ENCODE peak calls at places on chromosome 16, in seven cellular contexts. W is HCT116, X is H1, H is K562, O is GM12878, J is SK-N-SH, G is HepG2. C is an unnamed sample.

GRCh38 chr16:80233097-80233835 is 307.5 kb upstream of the DYNLRB2 start:
- DNase-seq in X (no peak), W (no peak), O (no peak), G (peak), J (peak), H (no peak), C (no peak)

GRCh38 chr16:50261707-50262235 is 4.6 kb upstream of the ADCY7 start:
- DNase-seq in X (no peak), W (no peak), H (no peak), J (no peak), G (peak), O (no peak), C (no peak)

GRCh38 chr16:78570409-78571141 is 471.1 kb downstream of the WWOX start:
- DNase-seq in G (no peak), H (no peak), X (no peak), W (no peak), J (no peak), O (no peak), C (no peak)

GRCh38 chr16:47413041-47413440 is 47.8 kb downstream of the ITFG1 start:
- DNase-seq in H (no peak), O (no peak), J (no peak), X (no peak), W (no peak), G (no peak), C (no peak)

GRCh38 chr16:12344577-12345343 is 368.2 kb downstream of the SNX29 start:
- DNase-seq in J (no peak), O (no peak), H (no peak), G (no peak), W (no peak), X (no peak), C (no peak)

GRCh38 chr16:3022697-3023414 is 886 bp downstream of the HCFC1R1 start:
- DNase-seq in H (no peak), J (no peak), X (peak), G (no peak), O (no peak), W (no peak), C (no peak)

GRCh38 chr16:56729351-56729735 is 586 bp upstream of the NUP93 start:
- DNase-seq in G (no peak), J (no peak), O (no peak), W (no peak), X (no peak), H (peak), C (no peak)

GRCh38 chr16:64290461-64290860 is 831.4 kb downstream of the CDH11 start:
- DNase-seq in W (no peak), H (no peak), O (no peak), X (no peak), J (no peak), G (no peak), C (no peak)

GRCh38 chr16:13909872-13910303 is 10.1 kb upstream of the ERCC4 start:
- DNase-seq in W (no peak), X (no peak), J (no peak), H (no peak), O (no peak), G (peak), C (peak)

GRCh38 chr16:17972460-17972943 is 364.0 kb downstream of the NPIPA8 start:
- DNase-seq in H (no peak), W (no peak), X (no peak), J (peak), G (no peak), O (no peak), C (no peak)

GRCh38 chr16:4351880-4352279 is 759 bp upstream of the PAM16 start:
- DNase-seq in W (no peak), H (peak), J (no peak), O (no peak), G (peak), X (no peak), C (no peak)

GRCh38 chr16:90008708-90009145 is 10.5 kb downstream of the DBNDD1 start:
- DNase-seq in G (no peak), J (no peak), W (no peak), X (no peak), H (no peak), O (no peak), C (no peak)

GRCh38 chr16:3570420-3571062 is 6.7 kb downstream of the NLRC3 start:
- DNase-seq in X (no peak), G (peak), O (no peak), W (peak), J (no peak), H (no peak), C (no peak)

GRCh38 chr16:28537076-28537475 is 1.7 kb downstream of the NUPR1 start:
- DNase-seq in H (no peak), O (no peak), W (no peak), J (no peak), G (peak), X (no peak), C (no peak)

GRCh38 chr16:24931091-24931490 is 84.1 kb downstream of the ARHGAP17 start:
- DNase-seq in W (no peak), H (no peak), O (no peak), G (no peak), J (no peak), X (no peak), C (no peak)

GRCh38 chr16:24925163-24925562 is 79.4 kb downstream of the SLC5A11 start:
- DNase-seq in W (no peak), J (no peak), X (no peak), G (peak), H (no peak), O (no peak), C (no peak)

GRCh38 chr16:24935336-24935735 is 79.8 kb downstream of the ARHGAP17 start:
- DNase-seq in X (no peak), H (no peak), J (no peak), G (no peak), W (no peak), O (no peak), C (no peak)

GRCh38 chr16:24930440-24930839 is 84.7 kb downstream of the SLC5A11 start:
- DNase-seq in H (no peak), G (no peak), O (no peak), W (no peak), X (no peak), J (no peak), C (no peak)

DNA sequence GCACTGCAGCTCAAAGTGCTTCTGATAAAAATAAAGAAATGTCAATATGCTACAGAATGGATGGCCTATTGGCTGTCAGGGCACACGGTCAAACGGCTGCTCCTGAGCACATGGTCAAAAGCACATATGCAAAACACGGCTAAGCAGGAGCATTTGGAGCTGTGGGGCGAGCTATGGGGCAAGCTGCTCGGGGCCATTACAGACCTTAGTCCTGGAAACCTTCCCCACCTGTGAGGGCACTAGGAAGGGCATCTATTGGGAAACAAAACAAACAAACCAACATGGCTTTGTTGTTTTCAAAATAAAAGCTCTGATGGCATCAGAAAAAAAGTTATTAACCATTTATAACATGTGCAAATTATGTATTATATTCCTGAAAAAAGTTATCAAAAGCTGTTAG is 83.6 kb downstream of the SLC5A11 start:
- DNase-seq in H (no peak), X (no peak), J (no peak), O (no peak), G (no peak), W (no peak), C (no peak)
- TF ChIP-seq JUND in H (no peak), X (no peak), J (no peak), O (no peak), G (no peak), W (no peak), C (no peak)

DNA sequence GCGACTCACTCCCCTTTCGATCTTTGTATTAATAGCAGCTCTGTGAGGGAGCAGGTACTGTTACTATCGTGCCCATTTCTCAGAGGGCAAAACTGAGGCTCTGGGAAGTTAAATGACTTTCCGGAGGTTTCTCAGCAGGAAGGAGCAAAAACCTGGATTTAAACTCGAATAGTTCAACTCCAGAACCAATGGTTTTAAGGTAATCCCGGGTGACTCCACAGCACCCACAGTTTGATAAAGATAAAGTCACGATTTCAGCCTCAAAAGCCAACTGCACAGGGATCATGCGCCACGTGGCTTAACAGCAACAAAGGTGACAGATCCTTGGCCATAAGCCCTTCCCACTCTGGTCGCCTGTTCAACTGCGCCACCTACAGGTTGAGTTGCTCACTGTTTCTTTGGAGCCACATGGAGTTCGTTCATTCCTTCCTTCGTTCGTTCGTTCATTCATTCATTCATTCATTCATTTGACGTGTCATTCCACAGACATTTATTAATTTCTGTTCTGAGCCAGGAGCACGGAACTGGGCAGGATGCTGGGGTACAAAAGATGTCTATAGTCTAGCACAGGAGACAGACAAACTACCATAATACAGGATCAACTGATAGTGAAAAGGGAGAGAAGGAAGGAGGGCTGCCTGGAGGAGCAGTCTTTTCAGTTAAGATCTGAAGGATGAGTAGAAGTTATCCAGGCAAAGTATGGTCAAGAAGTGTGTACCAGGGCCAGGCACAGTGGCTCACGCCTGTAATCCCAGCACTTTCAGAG is 134.8 kb downstream of the HS3ST2 start:
- DNase-seq in G (peak), W (peak), H (peak), J (peak), O (peak), X (peak), C (peak)
- TF ChIP-seq JUND in G (no peak), W (no peak), H (no peak), J (no peak), O (no peak), X (no peak), C (no peak)

DNA sequence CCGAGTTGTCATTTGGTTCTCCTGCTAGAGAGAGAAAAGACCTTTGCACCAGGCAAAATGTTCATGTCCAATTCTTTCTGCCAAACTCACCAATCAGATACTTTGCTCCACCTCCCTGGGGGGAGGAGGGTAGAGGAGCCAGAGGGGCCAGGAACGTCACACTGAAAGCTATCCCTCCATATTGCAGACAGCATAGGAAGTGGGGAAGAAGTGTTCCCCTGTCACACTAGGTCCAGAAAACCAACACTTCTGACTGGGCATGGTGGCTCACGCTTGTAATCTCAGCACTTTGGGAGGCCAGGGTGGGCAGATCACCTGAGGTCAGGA is 9.5 kb downstream of the HSD17B2 start:
- DNase-seq in J (no peak), O (no peak), G (peak), X (no peak), W (no peak), H (no peak), C (peak)
- TF ChIP-seq JUND in J (no peak), O (no peak), G (no peak), X (no peak), W (no peak), H (no peak), C (no peak)

GRCh38 chr16:84596161-84596560 is 21.7 kb downstream of the COTL1 start:
- DNase-seq in W (no peak), X (no peak), H (no peak), J (no peak), G (no peak), O (no peak), C (no peak)

GRCh38 chr16:84594725-84595038 is 23.2 kb downstream of the COTL1 start:
- DNase-seq in J (no peak), G (no peak), W (no peak), H (no peak), O (no peak), X (peak), C (no peak)

GRCh38 chr16:84595052-84595481 is 22.8 kb downstream of the COTL1 start:
- DNase-seq in X (no peak), J (no peak), H (no peak), W (no peak), O (no peak), G (no peak), C (no peak)

GRCh38 chr16:84592718-84593117 is 25.2 kb downstream of the COTL1 start:
- DNase-seq in X (no peak), O (no peak), G (no peak), H (peak), W (no peak), J (no peak), C (no peak)

DNA sequence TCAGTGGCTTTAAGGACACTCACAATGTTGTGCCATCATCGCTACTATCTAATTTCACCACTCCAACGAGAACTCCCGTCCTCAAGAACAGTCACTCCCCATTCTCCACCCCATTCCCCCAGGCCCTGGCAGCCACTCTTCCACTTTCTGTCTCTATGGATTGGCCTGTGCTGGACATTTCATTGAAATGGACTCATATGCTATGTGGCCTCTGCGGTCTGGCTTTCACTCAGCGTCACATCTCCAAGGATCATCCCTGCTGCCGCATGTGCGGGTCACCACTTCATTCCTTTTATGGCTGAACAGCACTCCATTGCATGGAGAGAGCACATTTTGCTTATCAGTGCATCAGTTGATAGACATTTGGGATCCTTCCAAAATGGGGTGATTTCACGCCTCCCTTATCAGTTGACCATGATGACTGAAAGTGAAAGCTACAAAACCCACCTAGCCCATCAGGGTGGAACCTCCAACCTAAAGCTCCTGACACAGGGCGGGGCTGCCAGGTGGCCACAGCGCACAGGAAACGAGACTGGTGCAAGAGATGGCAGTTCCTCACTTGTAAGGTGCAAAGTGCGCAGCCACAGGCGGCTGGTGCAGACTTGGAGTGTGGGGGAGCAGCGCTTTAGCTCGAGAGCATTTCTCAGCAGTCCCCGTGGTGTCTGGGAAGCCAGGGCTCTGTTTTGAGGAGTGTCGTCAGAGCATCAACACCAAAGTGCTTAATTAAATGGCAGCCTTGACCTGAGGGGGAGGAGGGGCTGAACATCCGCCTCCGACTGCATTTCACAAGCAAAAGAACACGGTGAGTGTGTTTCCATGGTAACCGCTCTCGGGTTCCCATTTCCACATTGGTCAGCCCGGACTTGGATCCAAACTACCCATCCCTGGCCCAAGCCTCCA is 23.8 kb downstream of the COTL1 start:
- DNase-seq in X (no peak), G (peak), O (peak), J (peak), W (no peak), H (peak), C (no peak)
- TF ChIP-seq JUND in X (no peak), G (no peak), O (peak), J (no peak), W (no peak), H (peak), C (no peak)

GRCh38 chr16:10255728-10256127 is 73.5 kb upstream of the GRIN2A start:
- DNase-seq in W (no peak), H (no peak), O (no peak), X (no peak), G (no peak), J (no peak), C (no peak)
- TF ChIP-seq JUND in W (no peak), H (no peak), O (no peak), X (no peak), G (no peak), J (no peak), C (no peak)

GRCh38 chr16:30163538-30163937 is 19.9 kb upstream of the CORO1A start:
- DNase-seq in W (no peak), O (no peak), G (no peak), H (no peak), J (no peak), X (no peak), C (no peak)

GRCh38 chr16:30166202-30166902 is 17.1 kb upstream of the CORO1A start:
- DNase-seq in X (no peak), W (no peak), H (no peak), O (peak), J (no peak), G (no peak), C (no peak)
- TF ChIP-seq JUND in X (no peak), W (no peak), H (no peak), O (no peak), J (no peak), G (no peak), C (no peak)